ENCODE peak calls at places on chromosomes 7 and 10, in four cellular contexts. One of them, this sample, is unnamed. For H3K27me3, the result is how much of the 10 kb centered on the place peaks cover.

GRCh38 chr7:95095259-95096122 is 188.1 kb downstream of the PPP1R9A start:
- DNase-seq in GM06990: no peak
- DNase-seq in colonic mucosa: no peak
- DNase-seq in RWPE2: no peak
- DNase-seq in this sample: no peak

GRCh38 chr7:140159487-140159886 is 17.3 kb downstream of the KDM7A start:
- DNase-seq in GM06990: no peak
- DNase-seq in RWPE2: no peak
- DNase-seq in colonic mucosa: no peak
- DNase-seq in this sample: no peak

GRCh38 chr7:19648791-19649190 is 60.0 kb downstream of the POLR1F start:
- DNase-seq in GM06990: no peak
- DNase-seq in colonic mucosa: no peak
- DNase-seq in RWPE2: no peak
- DNase-seq in this sample: no peak

GRCh38 chr7:98368721-98369120 is 32.2 kb downstream of the BAIAP2L1 start:
- DNase-seq in colonic mucosa: no peak
- DNase-seq in GM06990: no peak
- DNase-seq in RWPE2: no peak
- DNase-seq in this sample: no peak

GRCh38 chr7:151755131-151755787 is 121.7 kb downstream of the PRKAG2 start:
- DNase-seq in GM06990: no peak
- DNase-seq in colonic mucosa: peak
- DNase-seq in RWPE2: no peak
- DNase-seq in this sample: no peak

GRCh38 chr7:78398576-78398975 is 600.0 kb downstream of the PHTF2 start:
- DNase-seq in colonic mucosa: no peak
- DNase-seq in RWPE2: no peak
- DNase-seq in GM06990: no peak
- DNase-seq in this sample: no peak

GRCh38 chr10:6598679-6599078 is 18.6 kb upstream of the PRKCQ start:
- DNase-seq in colonic mucosa: no peak
- DNase-seq in GM06990: no peak
- DNase-seq in RWPE2: no peak
- DNase-seq in this sample: no peak

GRCh38 chr10:36469585-36469984 is 655.8 kb upstream of the ANKRD30A start:
- DNase-seq in RWPE2: no peak
- DNase-seq in colonic mucosa: no peak
- DNase-seq in GM06990: no peak
- DNase-seq in this sample: no peak

GRCh38 chr10:46255696-46256355 is 31.0 kb upstream of the ANTXRL start:
- DNase-seq in colonic mucosa: peak
- DNase-seq in GM06990: no peak
- DNase-seq in RWPE2: no peak
- DNase-seq in this sample: peak

GRCh38 chr7:19410096-19410495 is 264.9 kb upstream of the FERD3L start:
- DNase-seq in RWPE2: no peak
- DNase-seq in GM06990: no peak
- DNase-seq in colonic mucosa: no peak
- DNase-seq in this sample: no peak

GRCh38 chr10:74949434-74949833 is 123.0 kb downstream of the KAT6B start:
- DNase-seq in GM06990: no peak
- DNase-seq in RWPE2: no peak
- DNase-seq in colonic mucosa: no peak
- DNase-seq in this sample: no peak

GRCh38 chr7:42180806-42181205 is 56.2 kb downstream of the GLI3 start:
- DNase-seq in GM06990: no peak
- DNase-seq in colonic mucosa: no peak
- DNase-seq in RWPE2: no peak
- DNase-seq in this sample: no peak

GRCh38 chr10:13998090-13998838 is 332.5 kb downstream of the FRMD4A start:
- DNase-seq in GM06990: no peak
- DNase-seq in colonic mucosa: no peak
- DNase-seq in RWPE2: no peak
- DNase-seq in this sample: no peak

GRCh38 chr7:114949227-114949626 is 27.3 kb downstream of the MDFIC start:
- DNase-seq in colonic mucosa: no peak
- DNase-seq in RWPE2: no peak
- DNase-seq in GM06990: no peak
- DNase-seq in this sample: no peak

GRCh38 chr10:5655003-5655600 is 11.3 kb downstream of the ASB13 start:
- DNase-seq in RWPE2: no peak
- DNase-seq in colonic mucosa: peak
- DNase-seq in GM06990: no peak
- DNase-seq in this sample: no peak

GRCh38 chr7:159143780-159144755 is 599 bp downstream of the VIPR2 start:
- DNase-seq in RWPE2: no peak
- DNase-seq in GM06990: no peak
- DNase-seq in colonic mucosa: no peak
- DNase-seq in this sample: peak

GRCh38 chr7:158649279-158649678 is 55.3 kb downstream of the NCAPG2 start:
- DNase-seq in GM06990: no peak
- DNase-seq in RWPE2: no peak
- DNase-seq in colonic mucosa: no peak
- DNase-seq in this sample: no peak

GRCh38 chr7:136640977-136641376 is 227.5 kb upstream of the CHRM2 start:
- DNase-seq in colonic mucosa: no peak
- DNase-seq in RWPE2: no peak
- DNase-seq in GM06990: no peak
- DNase-seq in this sample: no peak

GRCh38 chr7:103613655-103614642 is 167.9 kb upstream of the SLC26A5 start:
- DNase-seq in RWPE2: no peak
- DNase-seq in GM06990: no peak
- DNase-seq in colonic mucosa: no peak
- DNase-seq in this sample: no peak

GRCh38 chr10:27620425-27621397 is 116.6 kb downstream of the RAB18 start:
- DNase-seq in RWPE2: no peak
- DNase-seq in colonic mucosa: no peak
- DNase-seq in GM06990: no peak
- DNase-seq in this sample: peak

GRCh38 chr10:100828744-100829102 is 83.3 kb downstream of the PAX2 start:
- DNase-seq in colonic mucosa: no peak
- DNase-seq in RWPE2: no peak
- DNase-seq in GM06990: no peak
- DNase-seq in this sample: no peak

GRCh38 chr10:125692932-125693847 is 10.2 kb upstream of the TEX36 start:
- DNase-seq in colonic mucosa: no peak
- DNase-seq in GM06990: no peak
- DNase-seq in RWPE2: no peak
- DNase-seq in this sample: no peak

GRCh38 chr10:104122273-104123107 is 519 bp downstream of the SFR1 start:
- DNase-seq in GM06990: no peak
- DNase-seq in RWPE2: no peak
- DNase-seq in colonic mucosa: no peak
- DNase-seq in this sample: peak

GRCh38 chr10:96645191-96645721 is 58.4 kb upstream of the TM9SF3 start:
- DNase-seq in RWPE2: no peak
- DNase-seq in colonic mucosa: no peak
- DNase-seq in GM06990: no peak
- DNase-seq in this sample: no peak

GRCh38 chr7:30898411-30898810 is 13.2 kb upstream of the AQP1 start:
- DNase-seq in RWPE2: no peak
- DNase-seq in GM06990: no peak
- DNase-seq in colonic mucosa: no peak
- DNase-seq in this sample: peak

GRCh38 chr7:77727936-77728701 is 31.9 kb downstream of the RSBN1L start:
- DNase-seq in GM06990: no peak
- DNase-seq in colonic mucosa: no peak
- DNase-seq in RWPE2: no peak
- DNase-seq in this sample: no peak

GRCh38 chr7:42686594-42687156 is 225.2 kb downstream of the C7orf25 start:
- DNase-seq in RWPE2: no peak
- DNase-seq in GM06990: no peak
- DNase-seq in colonic mucosa: no peak
- DNase-seq in this sample: no peak

GRCh38 chr10:63264852-63265617 is 131.9 kb downstream of the NRBF2 start:
- DNase-seq in colonic mucosa: peak
- DNase-seq in GM06990: no peak
- DNase-seq in RWPE2: no peak
- DNase-seq in this sample: peak

GRCh38 chr7:2172311-2173183 is 60.2 kb downstream of the MAD1L1 start:
- DNase-seq in RWPE2: no peak
- DNase-seq in GM06990: no peak
- DNase-seq in colonic mucosa: peak
- DNase-seq in this sample: peak

GRCh38 chr7:155950898-155951553 is 138.8 kb upstream of the SHH start:
- DNase-seq in colonic mucosa: no peak
- DNase-seq in GM06990: no peak
- DNase-seq in RWPE2: no peak
- DNase-seq in this sample: no peak

GRCh38 chr10:35208536-35208935 is 81.9 kb downstream of the CREM start:
- DNase-seq in RWPE2: no peak
- DNase-seq in GM06990: peak
- DNase-seq in colonic mucosa: no peak
- DNase-seq in this sample: no peak

GRCh38 chr10:119393421-119393820 is 149.1 kb downstream of the RGS10 start:
- DNase-seq in RWPE2: no peak
- DNase-seq in colonic mucosa: no peak
- DNase-seq in GM06990: no peak
- DNase-seq in this sample: no peak

GRCh38 chr10:6229746-6230145 is 27.0 kb downstream of the PFKFB3 start:
- DNase-seq in colonic mucosa: no peak
- DNase-seq in RWPE2: no peak
- DNase-seq in GM06990: no peak
- DNase-seq in this sample: no peak

GRCh38 chr7:92135490-92135889 is 1.2 kb upstream of the CYP51A1 start:
- DNase-seq in colonic mucosa: no peak
- DNase-seq in GM06990: no peak
- DNase-seq in RWPE2: no peak
- DNase-seq in this sample: peak

GRCh38 chr7:25895792-25896171 is 256.2 kb upstream of the NFE2L3 start:
- DNase-seq in RWPE2: no peak
- DNase-seq in colonic mucosa: no peak
- DNase-seq in GM06990: no peak
- DNase-seq in this sample: no peak

GRCh38 chr7:31315758-31316157 is 24.8 kb downstream of the NEUROD6 start:
- DNase-seq in GM06990: no peak
- DNase-seq in RWPE2: no peak
- DNase-seq in colonic mucosa: no peak
- DNase-seq in this sample: no peak

GRCh38 chr10:75014516-75015230 is 96.8 kb upstream of the SAMD8 start:
- DNase-seq in GM06990: no peak
- DNase-seq in colonic mucosa: no peak
- DNase-seq in RWPE2: no peak
- DNase-seq in this sample: no peak

GRCh38 chr7:51340029-51340838 is 23.6 kb upstream of the COBL start:
- DNase-seq in GM06990: no peak
- DNase-seq in colonic mucosa: no peak
- DNase-seq in RWPE2: no peak
- DNase-seq in this sample: no peak

GRCh38 chr7:27212587-27213149 is 12.8 kb upstream of the HOXA13 start:
- DNase-seq in GM06990: no peak
- DNase-seq in colonic mucosa: no peak
- DNase-seq in RWPE2: no peak
- DNase-seq in this sample: no peak
- H3K27me3 ChIP-seq in GM06990: under half
- H3K27me3 ChIP-seq in colonic mucosa: under half
- H3K27me3 ChIP-seq in RWPE2: under half
- H3K27me3 ChIP-seq in this sample: under half

GRCh38 chr10:1378473-1378872 is 322.3 kb downstream of the WDR37 start:
- DNase-seq in GM06990: no peak
- DNase-seq in RWPE2: no peak
- DNase-seq in colonic mucosa: peak
- DNase-seq in this sample: peak
- H3K27me3 ChIP-seq in GM06990: under half
- H3K27me3 ChIP-seq in RWPE2: under half
- H3K27me3 ChIP-seq in colonic mucosa: under half
- H3K27me3 ChIP-seq in this sample: under half

DNA sequence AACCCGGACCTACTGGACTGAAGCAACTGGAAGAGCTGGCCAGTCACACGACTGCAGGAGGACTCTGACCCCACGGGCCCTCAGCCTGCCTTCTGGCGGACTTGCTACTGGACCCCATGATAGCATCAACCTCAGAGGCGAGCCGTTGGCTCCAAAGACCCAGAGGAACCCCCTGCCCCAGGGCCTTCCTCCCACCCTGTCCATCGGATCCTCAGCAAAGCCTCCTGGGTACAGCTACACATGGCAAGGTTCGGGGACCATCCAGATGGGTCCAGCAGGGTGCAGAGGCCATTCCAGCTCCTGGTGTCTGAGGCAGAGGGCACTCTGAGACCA is 90.0 kb upstream of the PPP2R2D start:
- DNase-seq in RWPE2: no peak
- DNase-seq in GM06990: no peak
- DNase-seq in colonic mucosa: peak
- DNase-seq in this sample: no peak
- H3K27me3 ChIP-seq in RWPE2: under half
- H3K27me3 ChIP-seq in GM06990: under half
- H3K27me3 ChIP-seq in colonic mucosa: under half
- H3K27me3 ChIP-seq in this sample: under half

GRCh38 chr10:92493362-92493761 is 80.5 kb downstream of the IDE start:
- DNase-seq in RWPE2: no peak
- DNase-seq in colonic mucosa: no peak
- DNase-seq in GM06990: no peak
- DNase-seq in this sample: no peak
- H3K27me3 ChIP-seq in RWPE2: under half
- H3K27me3 ChIP-seq in colonic mucosa: under half
- H3K27me3 ChIP-seq in GM06990: under half
- H3K27me3 ChIP-seq in this sample: under half

This sample was measured in testis.